ENCODE peak calls at places on chromosome 3, in eight cellular contexts. M is T-helper 17 cell; N is central memory CD4-positive, alpha-beta T cell; O is right cardiac atrium; T is fibroblast of mammary gland; F is fibroblast of pulmonary artery; W is foreskin melanocyte; J is naive B cell. L is an unnamed sample.

GRCh38 chr3:134576426-134576825 is 74.4 kb downstream of the KY start:
- DNase-seq in M (no peak), N (no peak), O (no peak), T (no peak), F (no peak), W (no peak), J (no peak), L (no peak)

GRCh38 chr3:70550723-70551319 is 238.4 kb upstream of the MDFIC2 start:
- DNase-seq in M (peak), N (peak), O (peak), T (peak), F (peak), W (peak), J (peak), L (peak)

GRCh38 chr3:70065666-70066253 is 66.2 kb downstream of the SAMMSON start:
- DNase-seq in M (no peak), N (no peak), O (no peak), T (no peak), F (no peak), W (no peak), J (no peak), L (no peak)

GRCh38 chr3:60096403-60096802 is 1046.6 kb upstream of the CFAP20DC start:
- DNase-seq in M (no peak), N (no peak), O (no peak), T (no peak), F (no peak), W (no peak), J (no peak), L (no peak)

GRCh38 chr3:49388416-49388815 is 23.4 kb downstream of the RHOA start:
- DNase-seq in M (no peak), N (no peak), O (no peak), T (peak), F (no peak), W (no peak), J (no peak), L (peak)

GRCh38 chr3:194117114-194117845 is 18.7 kb upstream of the HES1 start:
- DNase-seq in M (no peak), N (no peak), O (no peak), T (no peak), F (no peak), W (no peak), J (no peak), L (no peak)

GRCh38 chr3:146160233-146160963 is 586 bp downstream of the PLOD2 start:
- DNase-seq in M (no peak), N (no peak), O (peak), T (peak), F (peak), W (peak), J (no peak), L (peak)

GRCh38 chr3:75260-75659 is 121.3 kb upstream of the CHL1 start:
- DNase-seq in M (no peak), N (no peak), O (no peak), T (peak), F (peak), W (no peak), J (no peak), L (no peak)

GRCh38 chr3:31521468-31521867 is 11.3 kb upstream of the STT3B start:
- DNase-seq in M (no peak), N (no peak), O (no peak), T (no peak), F (no peak), W (no peak), J (no peak), L (no peak)

GRCh38 chr3:13657660-13658435 is 108.9 kb downstream of the FBLN2 start:
- DNase-seq in M (peak), N (peak), O (no peak), T (peak), F (peak), W (no peak), J (peak), L (no peak)

GRCh38 chr3:179000144-179000543 is 71.5 kb downstream of the ZMAT3 start:
- DNase-seq in M (no peak), N (no peak), O (no peak), T (peak), F (no peak), W (no peak), J (no peak), L (peak)

L was measured in astrocyte.